ENCODE peak calls at places on chromosomes 12 and 14, in six cellular contexts. J is IMR-90, O is sigmoid colon, G is A549, L is ovary, Y is esophagus squamous epithelium. P is an unnamed sample.

GRCh38 chr12:26845984-26846383 is 13.0 kb upstream of the ITPR2 start:
- DNase-seq in L (no peak), G (no peak), O (no peak), Y (no peak), J (peak), P (no peak)

GRCh38 chr12:124921200-124922008 is 7.0 kb upstream of the UBC start:
- DNase-seq in L (no peak), G (peak), O (peak), J (peak), Y (no peak), P (peak)

GRCh38 chr12:104154286-104154685 is 16.3 kb upstream of the NFYB start:
- DNase-seq in J (no peak), O (no peak), Y (no peak), G (no peak), L (no peak), P (no peak)

GRCh38 chr12:113475451-113476085 is 3.9 kb upstream of the LHX5 start:
- DNase-seq in G (no peak), Y (no peak), O (no peak), J (no peak), L (no peak), P (no peak)

GRCh38 chr12:104790296-104791125 is 167.6 kb downstream of the SLC41A2 start:
- DNase-seq in L (peak), Y (no peak), J (peak), O (peak), G (peak), P (peak)

GRCh38 chr12:122835693-122836026 is 403 bp downstream of the HIP1R start:
- DNase-seq in L (no peak), G (no peak), Y (no peak), J (no peak), O (no peak), P (no peak)

GRCh38 chr12:55515696-55516095 is 23.5 kb downstream of the OR6C68 start:
- DNase-seq in L (no peak), G (peak), Y (no peak), J (no peak), O (no peak), P (no peak)

GRCh38 chr14:73878436-73878835 is 8.2 kb upstream of the ZNF410 start:
- DNase-seq in Y (no peak), J (peak), O (no peak), L (no peak), G (no peak), P (no peak)

GRCh38 chr14:63727231-63727735 is 582 bp downstream of the SGPP1 start:
- DNase-seq in G (peak), L (peak), Y (no peak), O (peak), J (peak), P (no peak)

GRCh38 chr12:4435537-4435936 is 10.1 kb downstream of the FGF6 start:
- DNase-seq in J (no peak), G (peak), O (no peak), Y (no peak), L (no peak), P (peak)

GRCh38 chr12:13094349-13094748 is 9.1 kb downstream of the GSG1 start:
- DNase-seq in Y (no peak), L (no peak), O (no peak), J (peak), G (no peak), P (no peak)

GRCh38 chr14:68627868-68628604 is 164.8 kb downstream of the ZFP36L1 start:
- DNase-seq in G (no peak), L (no peak), O (no peak), J (no peak), Y (no peak), P (no peak)

GRCh38 chr12:59972941-59973340 is 377.1 kb downstream of the SLC16A7 start:
- DNase-seq in O (no peak), J (peak), L (no peak), G (peak), Y (no peak), P (no peak)

GRCh38 chr12:94730846-94731245 is 80.5 kb upstream of the TMCC3 start:
- DNase-seq in Y (no peak), O (no peak), L (no peak), J (no peak), G (no peak), P (no peak)

DNA sequence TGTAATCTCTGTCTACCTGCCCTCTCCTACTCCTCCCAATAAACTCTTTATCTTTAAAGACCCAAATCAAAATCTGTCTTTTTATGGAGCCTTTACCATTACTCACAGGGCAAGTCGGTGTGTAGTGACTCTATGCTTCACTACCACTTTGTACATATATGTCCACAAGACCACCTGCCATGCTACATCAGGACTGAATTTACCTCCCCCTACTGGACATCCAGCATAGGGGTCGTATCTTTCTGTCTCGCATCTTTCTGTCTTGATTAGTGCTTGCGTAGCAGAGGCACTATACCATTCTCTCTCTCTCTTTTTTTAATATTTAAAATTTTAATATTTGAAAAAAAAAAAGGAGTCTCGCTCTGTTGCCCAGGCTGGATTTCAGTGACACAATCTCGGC is 587.5 kb downstream of the SOX5 start:
- DNase-seq in G (no peak), O (no peak), L (no peak), J (no peak), Y (no peak), P (no peak)
- TF ChIP-seq CTCF in G (no peak), O (no peak), L (no peak), J (no peak), Y (no peak), P (no peak)

DNA sequence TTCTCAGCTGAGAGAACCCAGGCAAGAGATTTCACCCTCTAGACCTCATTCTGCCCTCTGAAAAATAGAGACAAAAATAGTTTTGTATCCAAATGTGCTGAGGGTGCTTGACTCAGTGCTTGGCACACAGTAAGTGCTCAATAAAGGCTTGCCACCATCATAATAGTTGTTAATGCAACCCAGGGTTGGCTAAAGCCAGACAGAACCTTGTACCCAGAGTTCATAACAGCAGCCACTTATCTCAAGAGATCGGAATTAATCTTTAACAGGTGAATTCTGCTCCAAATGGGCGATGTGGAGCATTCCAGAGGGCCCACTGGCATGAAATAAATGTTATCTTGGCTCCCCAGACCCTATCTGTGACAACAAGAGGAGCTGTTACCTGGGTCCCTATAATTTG is 2.9 kb downstream of the TRPV4 start:
- DNase-seq in G (no peak), Y (no peak), L (no peak), O (no peak), J (no peak), P (no peak)
- TF ChIP-seq POLR2A in G (no peak), Y (no peak), L (no peak), O (no peak), J (no peak), P (no peak)

DNA sequence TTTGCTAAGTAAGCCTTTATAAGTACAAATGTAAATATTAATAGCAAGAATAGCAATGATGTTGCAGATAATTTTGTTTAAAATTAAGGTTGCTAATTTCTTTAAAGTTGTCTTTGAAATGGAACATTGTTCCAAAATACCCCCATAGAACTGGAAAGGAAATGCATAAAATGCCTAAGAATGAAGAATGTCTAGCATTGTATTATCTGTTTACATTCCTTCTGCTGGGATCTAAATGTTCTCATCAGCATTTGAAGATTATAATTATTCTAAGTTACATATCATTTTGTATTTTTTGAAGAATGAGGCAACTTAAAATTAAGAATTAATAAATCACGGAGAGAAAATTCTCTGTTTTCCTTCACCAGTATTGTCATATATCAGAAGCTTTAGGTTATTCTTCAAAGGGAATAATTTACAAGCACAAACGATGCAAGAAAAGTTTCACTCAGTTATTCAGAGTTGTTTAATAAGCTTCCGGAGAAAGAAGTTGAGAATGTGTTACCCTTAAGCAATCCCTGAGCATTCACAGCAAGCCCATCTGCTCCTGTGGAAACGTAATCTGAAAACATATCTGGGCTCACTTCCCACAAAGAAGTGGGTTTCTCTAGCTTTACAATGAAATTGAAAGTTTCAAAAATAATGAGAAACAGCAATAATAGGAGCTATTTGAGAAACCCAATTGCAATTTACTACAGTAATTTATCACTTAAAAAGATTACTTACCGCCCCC is 21.3 kb downstream of the SLC6A15 start:
- DNase-seq in O (no peak), J (peak), Y (no peak), G (no peak), L (no peak), P (no peak)
- H3K4me3 ChIP-seq in O (no peak), J (no peak), Y (no peak), G (no peak), L (no peak), P (no peak)

DNA sequence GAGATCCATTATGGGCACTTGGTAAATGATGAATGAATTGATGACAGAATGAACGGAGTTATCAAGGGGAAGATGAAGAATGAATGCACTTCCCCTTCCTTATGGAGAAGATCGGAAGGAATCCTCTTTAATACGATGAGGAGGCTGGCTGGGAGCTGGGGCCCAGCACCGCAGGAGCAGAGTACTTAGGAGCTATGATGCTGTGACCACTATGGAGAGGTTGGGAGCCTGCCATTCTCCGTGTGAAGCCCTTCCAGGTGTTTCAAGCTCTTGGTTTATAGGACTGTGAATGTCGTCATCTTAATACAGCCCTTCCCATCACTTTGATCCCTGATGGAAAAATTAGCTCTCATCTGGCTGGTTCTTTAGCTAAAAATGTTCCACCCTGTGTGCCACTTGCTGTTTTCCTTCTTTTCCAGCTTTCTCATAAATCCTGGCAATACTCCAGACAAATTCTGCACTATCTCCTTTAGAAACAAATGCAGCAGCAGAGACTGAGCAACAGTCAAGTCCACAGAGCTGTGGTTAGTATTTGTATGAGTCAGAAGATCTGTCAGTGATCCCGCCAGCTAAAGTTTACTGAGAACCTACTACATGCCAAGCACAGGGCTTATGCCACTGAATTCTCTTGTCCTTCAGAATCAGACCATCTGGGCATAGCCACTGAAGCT is 263.1 kb upstream of the CRY1 start:
- DNase-seq in J (peak), O (no peak), L (no peak), G (peak), Y (no peak), P (no peak)
- TF ChIP-seq CTCF in J (no peak), O (no peak), L (no peak), G (no peak), Y (no peak), P (no peak)

DNA sequence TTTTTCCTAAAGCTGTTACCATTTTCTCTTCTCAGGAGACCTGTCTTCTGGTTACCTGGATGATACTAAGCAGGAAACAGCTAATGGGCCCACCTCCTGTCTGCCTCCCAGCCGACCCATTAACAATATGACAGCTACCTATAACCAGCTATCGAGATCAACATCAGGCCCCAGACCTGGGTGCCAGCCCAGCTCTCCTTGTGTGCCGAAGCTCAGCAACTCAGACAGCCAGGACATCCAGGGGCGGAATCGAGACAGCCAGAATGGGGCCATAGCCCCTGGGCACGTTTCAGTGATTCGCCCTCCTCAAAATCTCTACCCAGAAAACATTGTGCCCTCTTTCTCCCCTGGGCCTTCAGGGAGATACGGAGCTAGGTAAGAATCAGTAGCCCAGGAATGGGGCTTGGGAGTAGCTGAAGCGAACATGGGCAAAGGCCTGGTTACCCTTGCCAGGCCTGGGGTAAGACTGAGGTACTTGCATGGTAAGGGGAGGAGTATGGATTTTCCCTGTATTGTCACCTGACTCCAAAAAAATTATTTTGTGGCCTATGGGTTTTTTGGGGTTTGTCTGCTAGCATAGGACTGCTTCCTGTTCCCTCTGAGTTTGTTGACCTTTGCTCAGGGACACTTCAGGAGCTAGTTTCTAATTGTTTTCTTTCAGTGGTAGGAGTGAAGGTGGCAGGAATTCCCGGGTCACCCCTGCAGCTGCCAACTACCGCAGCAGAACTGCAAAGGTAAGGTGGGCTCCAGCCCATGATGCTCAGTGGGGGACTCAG is 26.6 kb downstream of the TRAFD1 start:
- DNase-seq in L (no peak), Y (no peak), J (no peak), O (no peak), G (no peak), P (no peak)
- TF ChIP-seq POLR2A in L (no peak), Y (no peak), J (no peak), O (no peak), G (no peak), P (no peak)

GRCh38 chr12:6699259-6699988 is 1.2 kb downstream of the PIANP start:
- DNase-seq in L (no peak), J (no peak), G (no peak), Y (no peak), O (peak), P (no peak)
- H3K4me3 ChIP-seq in L (peak), J (peak), G (peak), Y (peak), O (peak), P (no peak)

P was measured in lower leg skin.